ENCODE peak calls at places on chromosomes 7 and 10, in seven cellular contexts. J is neural progenitor cell, W is left ventricle myocardium inferior, F is GM12878, R is HFFc6, D is choroid plexus epithelial cell, V is endothelial cell. L is an unnamed sample.

GRCh38 chr10:3178070-3178469 is 5.5 kb upstream of the PITRM1 start:
- DNase-seq in J (no peak), W (no peak), F (no peak), R (no peak), D (no peak), V (no peak), L (no peak)

GRCh38 chr7:113084499-113085172 is 2.0 kb downstream of the GPR85 start:
- DNase-seq in J (no peak), W (no peak), F (no peak), R (no peak), D (no peak), V (no peak), L (no peak)

GRCh38 chr7:106916689-106917088 is 51.6 kb downstream of the PIK3CG start:
- DNase-seq in J (no peak), W (no peak), F (no peak), R (no peak), D (no peak), V (no peak), L (no peak)

GRCh38 chr10:5413012-5413938 is 918 bp downstream of the NET1 start:
- DNase-seq in J (peak; percentile 77), W (no peak), F (no peak), R (peak; percentile 41), D (peak; percentile 52), V (peak; percentile 14), L (peak; percentile 6)

GRCh38 chr7:2619120-2619519 is 12.7 kb upstream of the TTYH3 start:
- DNase-seq in J (no peak), W (no peak), F (no peak), R (peak; percentile 48), D (peak; percentile 55), V (no peak), L (no peak)

GRCh38 chr10:130018253-130018652 is 54.2 kb upstream of the EBF3 start:
- DNase-seq in J (no peak), W (no peak), F (no peak), R (peak; percentile 66), D (peak; percentile 43), V (no peak), L (no peak)

GRCh38 chr7:142352543-142352942 is 94.7 kb upstream of the PRSS58 start:
- DNase-seq in J (no peak), W (no peak), F (no peak), R (no peak), D (no peak), V (no peak), L (no peak)

GRCh38 chr7:77887567-77887966 is 89.0 kb downstream of the PHTF2 start:
- DNase-seq in J (no peak), W (no peak), F (no peak), R (peak; percentile 92), D (peak; percentile 69), V (no peak), L (no peak)

GRCh38 chr10:132589681-132590080 is 52.1 kb downstream of the INPP5A start:
- DNase-seq in J (no peak), W (no peak), F (no peak), R (no peak), D (no peak), V (no peak), L (no peak)

GRCh38 chr10:89600041-89600440 is 45.0 kb downstream of the PANK1 start:
- DNase-seq in J (no peak), W (no peak), F (no peak), R (no peak), D (peak; percentile 50), V (no peak), L (no peak)

GRCh38 chr10:43237631-43238446 is 29.0 kb downstream of the RASGEF1A start:
- DNase-seq in J (no peak), W (no peak), F (no peak), R (no peak), D (no peak), V (no peak), L (no peak)

GRCh38 chr10:3354171-3354570 is 181.6 kb upstream of the PITRM1 start:
- DNase-seq in J (no peak), W (no peak), F (no peak), R (no peak), D (no peak), V (no peak), L (no peak)

GRCh38 chr10:86931872-86932271 is 25.5 kb downstream of the MMRN2 start:
- DNase-seq in J (no peak), W (no peak), F (no peak), R (peak; percentile 25), D (peak; percentile 75), V (no peak), L (no peak)

GRCh38 chr7:27213904-27214586 is 14.2 kb upstream of the HOXA13 start:
- DNase-seq in J (no peak), W (no peak), F (no peak), R (no peak), D (no peak), V (no peak), L (no peak)

GRCh38 chr10:13417459-13418126 is 69.5 kb upstream of the SEPHS1 start:
- DNase-seq in J (no peak), W (no peak), F (no peak), R (no peak), D (no peak), V (no peak), L (no peak)

GRCh38 chr7:66145404-66145843 is 30.8 kb downstream of the CRCP start:
- DNase-seq in J (no peak), W (peak; percentile 75), F (no peak), R (no peak), D (peak; percentile 87), V (no peak), L (no peak)

GRCh38 chr7:20542594-20542993 is 72.9 kb upstream of the ABCB5 start:
- DNase-seq in J (no peak), W (peak; percentile 28), F (no peak), R (no peak), D (peak; percentile 18), V (no peak), L (no peak)

GRCh38 chr7:24307294-24307693 is 23.3 kb downstream of the NPY start:
- DNase-seq in J (no peak), W (no peak), F (no peak), R (no peak), D (no peak), V (no peak), L (no peak)

GRCh38 chr10:133616371-133617130 is 10.0 kb downstream of the FRG2B start:
- DNase-seq in J (no peak), W (peak; percentile 26), F (no peak), R (no peak), D (peak; percentile 1), V (no peak), L (no peak)

GRCh38 chr7:103751476-103751875 is 238.0 kb downstream of the RELN start:
- DNase-seq in J (no peak), W (no peak), F (no peak), R (no peak), D (no peak), V (no peak), L (no peak)

GRCh38 chr7:103748680-103749079 is 240.8 kb downstream of the RELN start:
- DNase-seq in J (no peak), W (no peak), F (no peak), R (no peak), D (no peak), V (no peak), L (no peak)

DNA sequence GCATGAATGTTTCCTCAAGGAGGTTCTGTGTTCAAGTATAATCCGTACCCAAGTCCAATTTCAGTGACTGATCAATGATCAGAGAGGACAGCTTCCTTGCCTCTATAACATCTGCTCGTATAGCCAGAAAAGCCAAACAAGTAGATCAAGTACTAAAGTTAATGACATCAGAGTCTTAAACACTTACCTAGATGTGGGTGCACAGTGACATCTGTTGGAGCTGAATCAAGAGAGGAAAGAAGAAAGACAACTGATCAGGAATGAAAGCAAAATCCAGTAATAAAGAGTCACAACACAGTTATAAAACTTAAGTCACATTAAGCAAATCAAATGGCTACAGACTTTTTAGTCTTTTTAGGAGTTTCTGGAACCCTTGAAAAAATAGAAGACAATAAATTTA is 236.5 kb downstream of the RELN start:
- DNase-seq in J (no peak), W (no peak), F (no peak), R (no peak), D (peak; percentile 54), V (no peak), L (no peak)
- TF ChIP-seq CTCF in J (no peak), W (no peak), F (no peak), R (peak; percentile 33), D (peak; percentile 37), V (no peak), L (no peak)

DNA sequence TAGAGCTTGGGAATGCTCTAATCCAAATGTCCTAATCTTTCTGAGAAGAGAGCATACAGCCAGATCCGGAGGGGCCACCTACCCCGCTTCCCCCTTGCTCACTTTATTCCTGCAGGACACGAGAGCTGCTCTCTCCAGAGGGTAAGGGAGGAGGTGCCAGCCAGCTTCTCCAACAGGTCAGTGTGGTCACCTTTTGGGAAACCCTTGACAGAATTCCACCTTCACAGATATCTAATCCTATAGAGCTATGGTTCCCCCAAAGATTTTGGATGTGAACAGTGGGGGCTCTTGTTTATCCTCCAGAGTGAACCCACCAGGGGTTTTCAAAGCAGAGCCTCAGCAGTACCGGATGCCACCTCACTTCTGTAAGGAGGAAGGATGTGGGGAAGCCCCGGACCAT is 34.6 kb upstream of the C10orf90 start:
- DNase-seq in J (no peak), W (no peak), F (no peak), R (no peak), D (no peak), V (no peak), L (no peak)
- TF ChIP-seq CTCF in J (no peak), W (no peak), F (no peak), R (no peak), D (no peak), V (no peak), L (no peak)

GRCh38 chr10:55631071-55631654 is 729.9 kb downstream of the ZWINT start:
- DNase-seq in J (peak; percentile 93), W (peak; percentile 33), F (no peak), R (no peak), D (peak; percentile 17), V (peak; percentile 88), L (no peak)
- TF ChIP-seq CTCF in J (peak; percentile 79), W (peak; percentile 75), F (peak; percentile 20), R (no peak), D (peak; percentile 45), V (peak; percentile 73), L (no peak)

DNA sequence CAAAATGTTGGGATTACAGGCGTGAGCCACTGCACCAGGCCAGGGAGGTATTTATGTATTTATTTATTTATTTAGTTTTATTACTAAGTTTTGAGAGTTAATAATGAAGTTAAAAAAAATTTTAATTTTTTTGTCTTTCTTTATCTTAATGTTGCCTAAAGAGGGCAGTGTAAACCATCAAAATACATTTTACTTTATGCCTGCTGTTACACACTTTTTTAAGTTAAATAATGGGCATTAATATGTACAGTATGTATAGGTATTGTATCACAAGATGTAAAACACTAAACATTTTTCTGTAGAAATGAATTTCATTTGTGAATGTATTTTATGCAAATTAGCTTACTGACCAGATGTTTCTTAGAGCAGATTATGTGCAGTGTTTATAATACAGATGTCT is 129.4 kb downstream of the AASS start:
- DNase-seq in J (no peak), W (no peak), F (no peak), R (no peak), D (peak; percentile 25), V (no peak), L (no peak)
- TF ChIP-seq CTCF in J (peak; percentile 18), W (no peak), F (no peak), R (peak; percentile 69), D (peak; percentile 25), V (no peak), L (peak; percentile 11)

GRCh38 chr10:100827819-100828743 is 82.7 kb downstream of the PAX2 start:
- DNase-seq in J (peak; percentile 92), W (peak; percentile 26), F (no peak), R (no peak), D (no peak), V (peak; percentile 60), L (peak; percentile 35)
- TF ChIP-seq CTCF in J (peak; percentile 42), W (no peak), F (peak; percentile 39), R (no peak), D (no peak), V (no peak), L (peak; percentile 26)